ENCODE peak calls at places on chromosomes 16 and 17, in five cellular contexts. F is A549, M is K562, K is GM12878, T is HepG2. L is an unnamed sample.

GRCh38 chr16:29808219-29808900 is 2.0 kb downstream of the MAZ start:
- DNase-seq in T (no peak), K (no peak), F (no peak), M (no peak), L (no peak)

GRCh38 chr17:8474826-8475225 is 39.1 kb downstream of the NDEL1 start:
- DNase-seq in K (no peak), M (no peak), T (no peak), F (no peak), L (no peak)

GRCh38 chr17:60139438-60140285 is 10.1 kb upstream of the CA4 start:
- DNase-seq in F (peak), M (peak), K (no peak), T (peak), L (peak)

GRCh38 chr17:65297916-65298315 is 160.7 kb downstream of the RGS9 start:
- DNase-seq in F (no peak), M (no peak), K (no peak), T (no peak), L (no peak)

GRCh38 chr16:19844945-19845641 is 39.6 kb downstream of the GPRC5B start:
- DNase-seq in T (no peak), F (peak), M (peak), K (no peak), L (no peak)

GRCh38 chr16:72995151-72995881 is 52.6 kb downstream of the ZFHX3 start:
- DNase-seq in K (no peak), F (peak), M (peak), T (no peak), L (peak)

GRCh38 chr17:19771971-19772630 is 24.0 kb upstream of the ALDH3A1 start:
- DNase-seq in T (no peak), F (no peak), K (no peak), M (no peak), L (no peak)

GRCh38 chr17:73936908-73937627 is 266.4 kb upstream of the RPL38 start:
- DNase-seq in M (no peak), F (no peak), T (peak), K (no peak), L (no peak)

GRCh38 chr16:6016530-6017184 is 919.1 kb upstream of the EEF2KMT start:
- DNase-seq in T (peak), M (peak), F (peak), K (no peak), L (peak)

GRCh38 chr17:7573324-7574080 is 5.9 kb upstream of the CD68 start:
- DNase-seq in F (peak), M (peak), T (peak), K (no peak), L (peak)

GRCh38 chr17:53629188-53629587 is 193.5 kb upstream of the KIF2B start:
- DNase-seq in K (no peak), F (no peak), T (no peak), M (no peak), L (no peak)

GRCh38 chr17:65102788-65103187 is 34.4 kb upstream of the RGS9 start:
- DNase-seq in T (no peak), M (no peak), F (no peak), K (no peak), L (no peak)

GRCh38 chr17:79803997-79804855 is 7.3 kb upstream of the CBX8 start:
- DNase-seq in T (no peak), K (peak), F (no peak), M (no peak), L (peak)

GRCh38 chr17:67165201-67165600 is 79.8 kb downstream of the HELZ start:
- DNase-seq in M (no peak), K (no peak), F (no peak), T (no peak), L (no peak)

GRCh38 chr16:75011634-75012307 is 12.9 kb downstream of the ZNRF1 start:
- DNase-seq in T (no peak), M (peak), K (peak), F (peak), L (no peak)

GRCh38 chr17:74737299-74738050 is 419 bp downstream of the RAB37 start:
- DNase-seq in F (peak), M (peak), T (peak), K (no peak), L (peak)

GRCh38 chr17:76441681-76442340 is 11.1 kb downstream of the UBE2O start:
- DNase-seq in F (no peak), T (no peak), K (no peak), M (no peak), L (peak)

GRCh38 chr17:76446449-76447231 is 6.3 kb downstream of the UBE2O start:
- DNase-seq in K (no peak), F (peak), T (peak), M (peak), L (peak)

GRCh38 chr17:76442341-76443338 is 10.3 kb downstream of the UBE2O start:
- DNase-seq in F (no peak), M (peak), K (no peak), T (no peak), L (no peak)

GRCh38 chr17:76445697-76446448 is 7.1 kb downstream of the UBE2O start:
- DNase-seq in M (no peak), F (no peak), K (no peak), T (no peak), L (no peak)

DNA sequence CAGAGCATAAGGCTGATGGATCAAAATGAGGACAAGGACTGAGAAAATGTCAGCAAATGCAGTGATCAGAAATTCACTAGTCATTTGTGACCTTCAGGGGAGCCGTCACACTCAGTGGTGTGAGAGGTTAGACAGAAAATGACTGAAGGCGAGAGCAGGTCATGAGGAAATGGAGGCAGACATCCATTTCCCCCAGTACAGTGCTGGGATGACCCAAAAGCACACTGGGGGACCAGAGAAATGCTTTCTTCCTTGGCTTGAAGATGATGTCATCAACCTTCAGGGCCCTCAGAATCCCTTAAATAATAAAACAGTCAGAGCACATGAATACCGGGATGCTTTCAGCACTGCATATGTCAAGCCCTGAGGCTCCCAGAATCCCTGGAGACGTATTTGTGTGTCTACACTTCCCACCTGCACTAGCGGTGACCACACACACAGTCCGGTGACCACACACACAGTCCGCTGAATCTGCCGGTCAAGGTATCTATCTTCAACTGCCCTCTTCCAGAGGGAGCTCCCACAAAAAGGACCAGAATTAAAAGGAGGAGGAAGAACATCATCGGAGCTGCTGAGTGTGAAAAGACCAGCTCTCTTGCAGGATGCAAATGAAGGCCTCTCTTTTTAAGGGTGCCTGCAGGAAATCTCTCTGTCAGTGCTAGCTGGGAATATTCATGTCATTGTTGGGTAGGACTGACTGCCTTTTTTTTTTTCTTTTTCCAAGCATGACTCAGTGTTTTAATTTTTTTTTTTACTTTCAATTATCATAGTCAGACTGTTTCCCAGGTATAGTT is 8.2 kb downstream of the UBE2O start:
- DNase-seq in K (no peak), M (peak), T (no peak), F (no peak), L (peak)
- TF ChIP-seq JUNB in K (no peak), M (no peak), T (no peak), F (no peak), L (no peak)

DNA sequence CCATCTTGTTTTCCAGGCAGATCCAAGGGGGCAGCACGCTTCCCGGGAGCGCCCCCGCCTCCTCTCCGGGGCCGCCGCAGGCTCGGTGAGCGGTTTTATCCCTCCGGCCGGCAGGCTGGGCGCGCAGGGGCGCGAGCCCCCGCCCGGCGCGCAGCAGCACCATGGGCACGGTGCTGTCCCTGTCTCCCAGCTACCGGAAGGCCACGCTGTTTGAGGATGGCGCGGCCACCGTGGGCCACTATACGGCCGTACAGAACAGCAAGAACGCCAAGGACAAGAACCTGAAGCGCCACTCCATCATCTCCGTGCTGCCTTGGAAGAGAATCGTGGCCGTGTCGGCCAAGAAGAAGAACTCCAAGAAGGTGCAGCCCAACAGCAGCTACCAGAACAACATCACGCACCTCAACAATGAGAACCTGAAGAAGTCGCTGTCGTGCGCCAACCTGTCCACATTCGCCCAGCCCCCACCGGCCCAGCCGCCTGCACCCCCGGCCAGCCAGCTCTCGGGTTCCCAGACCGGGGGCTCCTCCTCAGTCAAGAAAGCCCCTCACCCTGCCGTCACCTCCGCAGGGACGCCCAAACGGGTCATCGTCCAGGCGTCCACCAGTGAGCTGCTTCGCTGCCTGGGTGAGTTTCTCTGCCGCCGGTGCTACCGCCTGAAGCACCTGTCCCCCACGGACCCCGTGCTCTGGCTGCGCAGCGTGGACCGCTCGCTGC is 825 bp downstream of the CDK5R1 start:
- DNase-seq in K (no peak), F (peak), M (peak), T (no peak), L (peak)
- TF ChIP-seq JUNB in K (no peak), F (no peak), M (no peak), T (no peak), L (no peak)

DNA sequence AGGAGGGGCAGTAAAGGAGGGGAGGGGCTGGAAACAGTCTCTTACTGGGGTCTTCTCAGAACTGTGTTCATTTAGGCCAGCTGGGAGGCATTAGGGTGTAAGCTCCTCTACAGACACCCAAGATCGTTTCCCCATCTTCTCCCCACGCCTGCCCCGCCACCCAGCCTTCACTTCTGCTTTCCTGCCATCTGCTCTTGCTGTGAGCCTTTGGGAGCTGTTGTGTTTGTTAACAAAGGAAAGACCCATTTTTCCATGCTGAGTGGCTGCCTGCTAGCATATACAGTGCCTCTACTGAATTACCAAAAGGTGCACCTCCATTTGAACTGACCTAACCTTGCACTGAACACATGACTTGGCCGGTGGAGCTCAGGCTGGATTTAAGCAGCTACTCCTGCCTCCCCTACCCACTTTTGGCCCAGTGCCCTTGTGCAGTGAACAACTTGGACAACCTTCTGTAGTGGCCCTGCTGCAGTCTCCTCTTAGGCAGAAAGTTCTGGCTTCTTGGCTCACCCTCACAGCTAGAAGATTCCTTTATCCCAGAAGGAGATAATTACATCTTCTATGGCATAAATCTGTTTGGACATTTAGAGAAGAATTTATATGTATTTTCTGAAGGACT is 81.7 kb upstream of the HNF1B start:
- DNase-seq in K (no peak), F (no peak), T (no peak), M (no peak), L (no peak)
- TF ChIP-seq JUNB in K (no peak), F (no peak), T (no peak), M (no peak), L (no peak)

GRCh38 chr16:11612110-11612981 is 25.6 kb upstream of the LITAF start:
- DNase-seq in M (peak), K (no peak), F (peak), T (peak), L (peak)
- TF ChIP-seq JUNB in M (no peak), K (no peak), F (no peak), T (no peak), L (no peak)

DNA sequence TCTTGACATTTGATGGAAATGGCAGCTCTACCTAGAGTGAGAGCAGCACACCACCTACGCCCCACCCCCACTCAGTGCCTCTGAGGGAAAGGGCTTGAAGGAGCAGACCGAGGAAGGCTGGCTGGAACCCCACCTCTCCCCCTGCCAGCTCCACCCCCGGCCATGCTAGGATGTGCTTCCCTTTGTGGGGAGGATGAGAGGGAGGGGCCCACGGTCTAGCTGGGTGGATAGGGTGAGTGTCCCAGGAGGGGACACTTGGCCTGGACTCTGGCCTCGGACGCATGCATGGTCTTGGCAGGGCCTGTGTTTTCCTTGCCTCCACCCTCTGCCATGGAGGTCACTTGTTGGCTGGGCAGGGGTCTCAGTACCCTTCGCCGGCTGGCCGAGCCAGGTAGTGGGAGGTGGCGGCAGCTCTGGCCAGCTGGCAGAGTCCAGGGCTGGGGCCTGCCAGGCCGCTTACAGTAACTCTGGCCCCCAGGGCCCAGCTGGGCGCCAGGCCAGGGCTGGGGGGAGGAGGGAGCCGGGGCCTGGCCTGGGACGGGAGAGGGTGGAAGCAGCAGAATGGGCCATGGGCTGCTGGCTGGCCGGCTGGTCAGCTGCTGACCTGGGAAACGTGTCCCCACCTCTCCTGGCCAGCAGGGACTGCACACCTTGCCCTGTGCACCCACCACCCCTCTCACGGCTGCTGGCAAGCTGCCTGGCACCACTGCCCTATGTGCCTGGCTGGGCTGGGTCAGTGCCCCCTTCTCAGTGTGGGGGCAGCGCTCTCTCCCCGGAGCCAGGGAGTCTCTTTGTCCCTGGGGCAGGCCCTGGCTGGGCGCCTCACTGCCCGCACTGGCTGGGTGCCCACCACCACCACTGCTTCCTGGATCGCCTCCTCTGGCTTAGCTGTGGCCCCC is 23.0 kb downstream of the RARA start:
- DNase-seq in T (no peak), F (peak), M (no peak), K (no peak), L (no peak)
- TF ChIP-seq JUNB in T (no peak), F (no peak), M (no peak), K (no peak), L (no peak)

GRCh38 chr16:24539850-24540484 is 601 bp downstream of the RBBP6 start:
- DNase-seq in T (no peak), K (no peak), M (peak), F (peak), L (peak)
- TF ChIP-seq JUNB in T (no peak), K (no peak), M (no peak), F (no peak), L (no peak)

DNA sequence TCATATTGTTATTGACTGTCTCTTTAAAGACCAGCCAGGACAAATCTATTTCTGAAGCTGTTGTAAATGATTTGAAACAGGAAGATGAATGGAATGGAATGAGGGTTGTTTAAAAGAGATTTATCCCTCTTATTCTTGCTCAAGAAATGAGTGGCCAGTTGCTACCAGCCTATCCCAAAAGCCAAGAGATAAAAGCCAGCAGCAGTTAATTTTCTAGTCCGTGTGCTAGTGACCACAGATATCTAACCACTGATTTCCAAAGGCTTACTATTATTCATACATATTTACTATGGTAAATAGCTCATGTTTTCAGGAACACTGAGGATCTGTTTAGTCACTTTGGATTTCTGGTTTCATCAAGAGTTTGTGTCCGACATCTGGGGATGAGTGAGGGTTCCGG is 105.7 kb downstream of the CDH13 start:
- DNase-seq in K (no peak), F (no peak), T (no peak), M (no peak), L (no peak)
- TF ChIP-seq JUNB in K (no peak), F (no peak), T (no peak), M (no peak), L (no peak)

GRCh38 chr16:23501291-23501690 is 9.0 kb downstream of the GGA2 start:
- DNase-seq in F (no peak), M (no peak), K (no peak), T (no peak), L (no peak)
- TF ChIP-seq JUNB in F (no peak), M (no peak), K (no peak), T (no peak), L (no peak)

GRCh38 chr16:22814330-22815105 is 556 bp downstream of the HS3ST2 start:
- DNase-seq in F (no peak), K (no peak), T (no peak), M (no peak), L (peak)

GRCh38 chr16:22815863-22816262 is 1.9 kb downstream of the HS3ST2 start:
- DNase-seq in K (no peak), T (no peak), F (no peak), M (no peak), L (no peak)

GRCh38 chr16:22813946-22814325 is at the start of gene HS3ST2:
- DNase-seq in T (no peak), M (no peak), K (no peak), F (no peak), L (peak)

GRCh38 chr16:22813223-22813945 is 578 bp upstream of the HS3ST2 start:
- DNase-seq in T (peak), M (peak), F (no peak), K (no peak), L (peak)

DNA sequence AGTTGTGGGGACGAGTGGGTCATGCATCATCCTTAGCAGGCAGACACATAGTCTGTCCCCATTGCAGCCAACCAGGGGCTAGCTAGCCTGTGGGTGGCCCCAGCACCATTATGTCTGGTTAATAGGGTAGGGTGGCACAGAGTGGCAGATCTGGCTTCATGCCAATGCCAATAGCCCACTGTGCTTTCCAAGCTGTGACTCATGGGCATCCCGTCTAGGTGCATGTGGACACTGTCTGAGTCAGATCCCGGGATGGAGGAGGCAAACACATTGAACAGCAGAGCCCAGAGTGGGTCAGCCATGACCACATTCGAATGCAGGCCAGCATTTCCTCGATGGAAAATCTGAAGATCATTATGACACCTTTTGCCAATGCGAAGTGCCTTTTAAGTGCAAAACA is 2.5 kb downstream of the HS3ST2 start:
- DNase-seq in M (no peak), K (no peak), T (no peak), F (peak), L (no peak)
- TF ChIP-seq JUNB in M (no peak), K (no peak), T (no peak), F (peak), L (no peak)

GRCh38 chr16:59263980-59264379 is 529.9 kb upstream of the GOT2 start:
- DNase-seq in F (no peak), M (no peak), T (no peak), K (no peak), L (no peak)
- TF ChIP-seq JUNB in F (no peak), M (no peak), T (no peak), K (no peak), L (no peak)